ENCODE peak calls at places on chromosomes 2 and 18, in six cellular contexts. D is adrenal gland, F is fibroblast of the aortic adventitia, U is HepG2, V is left lung, X is A549. J is an unnamed sample.
A peak's percentile ranks its signal among the peaks of the same experiment; 100 is the strongest.

GRCh38 chr18:23887493-23887892 is 127.1 kb upstream of the TTC39C start:
- DNase-seq in V (no peak), X (no peak), U (no peak), D (no peak), F (peak; percentile 68), J (no peak)

GRCh38 chr2:177395594-177395993 is 3.0 kb downstream of the AGPS start:
- DNase-seq in D (no peak), F (no peak), V (no peak), U (no peak), X (no peak), J (no peak)

GRCh38 chr18:48711651-48712486 is 173.0 kb downstream of the CTIF start:
- DNase-seq in U (peak; percentile 13), F (peak; percentile 51), D (no peak), V (no peak), X (peak; percentile 20), J (peak; percentile 34)

GRCh38 chr2:12318427-12319057 is 398.2 kb upstream of the TRIB2 start:
- DNase-seq in V (no peak), U (no peak), D (no peak), F (peak; percentile 45), X (no peak), J (peak; percentile 86)

GRCh38 chr18:9613550-9614400 is 584 bp downstream of the PPP4R1 start:
- DNase-seq in D (peak; percentile 56), X (no peak), V (peak; percentile 90), F (peak; percentile 47), U (peak; percentile 39), J (no peak)

GRCh38 chr2:26591619-26592505 is 49.3 kb downstream of the CIB4 start:
- DNase-seq in D (no peak), V (peak; percentile 49), F (no peak), U (no peak), X (no peak), J (no peak)

GRCh38 chr2:238427435-238428162 is 872 bp downstream of the ASB1 start:
- DNase-seq in D (no peak), U (no peak), V (peak; percentile 74), F (peak; percentile 79), X (no peak), J (no peak)

GRCh38 chr2:109407401-109408335 is 206.1 kb downstream of the SEPTIN10 start:
- DNase-seq in D (no peak), U (no peak), F (no peak), X (no peak), V (no peak), J (no peak)

GRCh38 chr18:55833543-55833942 is 245.6 kb upstream of the TCF4 start:
- DNase-seq in V (no peak), D (no peak), X (peak; percentile 61), F (peak; percentile 97), U (no peak), J (peak; percentile 93)

GRCh38 chr2:84409531-84409930 is 49.5 kb downstream of the SUCLG1 start:
- DNase-seq in V (no peak), U (no peak), F (no peak), X (no peak), D (no peak), J (no peak)

GRCh38 chr2:143397886-143398614 is 268.8 kb downstream of the ARHGAP15 start:
- DNase-seq in D (no peak), U (no peak), V (no peak), F (peak; percentile 49), X (no peak), J (peak; percentile 12)

GRCh38 chr2:174796319-174796771 is 32.1 kb upstream of the CHRNA1 start:
- DNase-seq in F (no peak), V (no peak), X (no peak), U (no peak), D (no peak), J (no peak)

GRCh38 chr18:76548541-76548940 is 53.5 kb upstream of the ZNF516 start:
- DNase-seq in X (no peak), F (no peak), V (no peak), U (no peak), D (no peak), J (no peak)

GRCh38 chr2:101328474-101329007 is 20.0 kb upstream of the RNF149 start:
- DNase-seq in U (no peak), F (no peak), D (no peak), V (no peak), X (no peak), J (no peak)

GRCh38 chr2:144462266-144462665 is 57.7 kb downstream of the ZEB2 start:
- DNase-seq in X (no peak), V (no peak), F (no peak), D (no peak), U (no peak), J (no peak)

GRCh38 chr2:39942970-39943369 is 163.9 kb upstream of the THUMPD2 start:
- DNase-seq in D (no peak), F (peak; percentile 49), V (no peak), U (no peak), X (no peak), J (no peak)

GRCh38 chr2:23941644-23942043 is 1.4 kb downstream of the UBXN2A start:
- DNase-seq in D (no peak), U (no peak), X (no peak), V (no peak), F (no peak), J (no peak)
- H3K4me3 ChIP-seq in D (no peak overlapping the region), U (peak overlapping the region; percentile 96), X (peak overlapping the region; percentile 63), V (peak overlapping the region; percentile 71), F (peak overlapping the region; percentile 88), J (peak overlapping the region; percentile 48)

GRCh38 chr2:167297292-167297691 is 409.0 kb downstream of the XIRP2 start:
- DNase-seq in U (no peak), X (no peak), F (no peak), V (no peak), D (no peak), J (no peak)

GRCh38 chr2:167294031-167294774 is 405.9 kb downstream of the XIRP2 start:
- DNase-seq in V (peak; percentile 72), U (no peak), F (peak; percentile 26), X (no peak), D (peak; percentile 18), J (no peak)

GRCh38 chr2:167292430-167293171 is 404.3 kb downstream of the XIRP2 start:
- DNase-seq in V (peak; percentile 90), U (peak; percentile 64), D (peak; percentile 86), X (peak; percentile 81), F (peak; percentile 80), J (peak; percentile 86)

GRCh38 chr2:167293172-167293781 is 405.0 kb downstream of the XIRP2 start:
- DNase-seq in D (no peak), X (no peak), V (peak; percentile 81), U (no peak), F (peak; percentile 12), J (no peak)

GRCh38 chr2:167294775-167295140 is 406.5 kb downstream of the XIRP2 start:
- DNase-seq in X (no peak), D (no peak), U (no peak), V (no peak), F (no peak), J (peak; percentile 22)
- H3K4me3 ChIP-seq in X (no peak overlapping the region), D (no peak overlapping the region), U (no peak overlapping the region), V (peak overlapping the region; percentile 54), F (peak overlapping the region; percentile 49), J (peak overlapping the region; percentile 62)

GRCh38 chr2:234098675-234099195 is 48.2 kb downstream of the SPP2 start:
- DNase-seq in D (no peak), X (no peak), F (no peak), U (no peak), V (no peak), J (no peak)

GRCh38 chr2:234095301-234095700 is 44.8 kb downstream of the SPP2 start:
- DNase-seq in F (no peak), U (no peak), V (no peak), X (no peak), D (no peak), J (no peak)

GRCh38 chr2:234099266-234099665 is 48.8 kb downstream of the SPP2 start:
- DNase-seq in F (no peak), X (no peak), V (no peak), U (no peak), D (no peak), J (no peak)

GRCh38 chr2:234091883-234092282 is 41.4 kb downstream of the SPP2 start:
- DNase-seq in X (no peak), F (no peak), D (no peak), U (no peak), V (no peak), J (no peak)

GRCh38 chr2:234096164-234096563 is 45.7 kb downstream of the SPP2 start:
- DNase-seq in U (no peak), F (no peak), X (no peak), V (peak; percentile 64), D (no peak), J (no peak)
- H3K4me3 ChIP-seq in U (no peak overlapping the region), F (no peak overlapping the region), X (no peak overlapping the region), V (no peak overlapping the region), D (no peak overlapping the region), J (no peak overlapping the region)

GRCh38 chr2:229170907-229171306 is 100.2 kb downstream of the PID1 start:
- DNase-seq in X (no peak), D (no peak), V (no peak), F (no peak), U (no peak), J (no peak)
- H3K4me3 ChIP-seq in X (no peak overlapping the region), D (no peak overlapping the region), V (no peak overlapping the region), F (no peak overlapping the region), U (no peak overlapping the region), J (no peak overlapping the region)

GRCh38 chr2:38148501-38148900 is 72.5 kb upstream of the CYP1B1 start:
- DNase-seq in U (peak; percentile 81), X (no peak), V (no peak), F (peak; percentile 59), D (peak; percentile 56), J (no peak)
- H3K4me3 ChIP-seq in U (no peak overlapping the region), X (no peak overlapping the region), V (no peak overlapping the region), F (no peak overlapping the region), D (no peak overlapping the region), J (no peak overlapping the region)